ENCODE peak calls at places on chromosomes 16 and 17, in five cellular contexts. Y, R, O, G and F are unnamed samples.

GRCh38 chr17:41907633-41908539 is 10.9 kb downstream of the ACLY start:
- DNase-seq in Y (no peak), R (no peak), O (no peak), G (no peak), F (peak; percentile 61)

GRCh38 chr16:48405907-48406306 is 20.7 kb upstream of the SIAH1 start:
- DNase-seq in Y (no peak), R (no peak), O (no peak), G (no peak), F (no peak)

GRCh38 chr16:71540-72341 is 690 bp downstream of the RHBDF1 start:
- DNase-seq in Y (no peak), R (peak; percentile 54), O (peak; percentile 80), G (no peak), F (peak; percentile 76)

GRCh38 chr16:4747906-4748681 is 13.8 kb downstream of the DNAAF8 start:
- DNase-seq in Y (no peak), R (no peak), O (no peak), G (no peak), F (no peak)

GRCh38 chr16:68370921-68371651 is 60.3 kb downstream of the PRMT7 start:
- DNase-seq in Y (peak; percentile 40), R (no peak), O (no peak), G (peak; percentile 48), F (no peak)

GRCh38 chr17:67386965-67387551 is 10.0 kb downstream of the PITPNC1 start:
- DNase-seq in Y (peak; percentile 48), R (no peak), O (peak; percentile 62), G (peak; percentile 45), F (peak; percentile 50)

GRCh38 chr17:55897301-55897700 is 146.4 kb downstream of the PCTP start:
- DNase-seq in Y (no peak), R (no peak), O (peak; percentile 58), G (no peak), F (no peak)

GRCh38 chr17:43832168-43832975 is 574 bp downstream of the MPP3 start:
- DNase-seq in Y (no peak), R (peak; percentile 67), O (peak; percentile 81), G (no peak), F (peak; percentile 84)

GRCh38 chr16:3781421-3781820 is 64.1 kb upstream of the TRAP1 start:
- DNase-seq in Y (no peak), R (no peak), O (no peak), G (no peak), F (no peak)

GRCh38 chr16:71373073-71373472 is 14.6 kb downstream of the CALB2 start:
- DNase-seq in Y (no peak), R (no peak), O (no peak), G (no peak), F (peak; percentile 22)

GRCh38 chr17:69609495-69610315 is 195.2 kb downstream of the MAP2K6 start:
- DNase-seq in Y (peak; percentile 6), R (peak; percentile 33), O (no peak), G (no peak), F (peak; percentile 56)

GRCh38 chr17:65799454-65799853 is 238.0 kb upstream of the AXIN2 start:
- DNase-seq in Y (no peak), R (no peak), O (no peak), G (no peak), F (no peak)

GRCh38 chr16:46884513-46885293 is 541 bp downstream of the GPT2 start:
- DNase-seq in Y (no peak), R (no peak), O (no peak), G (no peak), F (no peak)

GRCh38 chr16:554640-555413 is 5.4 kb upstream of the PRR35 start:
- DNase-seq in Y (no peak), R (no peak), O (no peak), G (peak; percentile 19), F (no peak)

GRCh38 chr17:58092797-58093385 is 9.7 kb downstream of the DYNLL2 start:
- DNase-seq in Y (no peak), R (no peak), O (no peak), G (no peak), F (no peak)

GRCh38 chr17:41895617-41896016 is 23.1 kb downstream of the ACLY start:
- DNase-seq in Y (no peak), R (no peak), O (no peak), G (no peak), F (no peak)

GRCh38 chr17:82860606-82861392 is 21.0 kb upstream of the ZNF750 start:
- DNase-seq in Y (no peak), R (no peak), O (no peak), G (no peak), F (no peak)

GRCh38 chr16:89020068-89020924 is 43.3 kb upstream of the CBFA2T3 start:
- DNase-seq in Y (no peak), R (no peak), O (peak; percentile 39), G (no peak), F (no peak)

GRCh38 chr16:48113471-48113870 is 42.3 kb downstream of the ABCC12 start:
- DNase-seq in Y (no peak), R (no peak), O (no peak), G (no peak), F (no peak)

GRCh38 chr17:39235555-39236221 is 9.9 kb upstream of the STAC2 start:
- DNase-seq in Y (peak; percentile 58), R (peak; percentile 34), O (no peak), G (peak; percentile 35), F (peak; percentile 66)

GRCh38 chr17:13087802-13088201 is 70.0 kb upstream of the ELAC2 start:
- DNase-seq in Y (no peak), R (no peak), O (no peak), G (no peak), F (no peak)